ENCODE peak calls at places on chromosome 15, in six cellular contexts. R is thoracic aorta, E is endothelial cell of umbilical vein, I is cardiac muscle cell, Y is PC-3, B is A549. N is an unnamed sample.

GRCh38 chr15:51327081-51327480 is 11.3 kb downstream of the CYP19A1 start:
- DNase-seq in E (no peak), B (no peak), R (no peak), Y (no peak), I (no peak), N (peak)

GRCh38 chr15:78320173-78320572 is 20.0 kb upstream of the CRABP1 start:
- DNase-seq in R (no peak), I (no peak), B (no peak), Y (no peak), E (no peak), N (no peak)

GRCh38 chr15:100189849-100190248 is 151.9 kb downstream of the ADAMTS17 start:
- DNase-seq in E (no peak), R (no peak), I (no peak), B (no peak), Y (peak), N (no peak)

GRCh38 chr15:25177955-25178801 is 223.4 kb downstream of the SNRPN start:
- DNase-seq in E (no peak), I (no peak), R (no peak), Y (no peak), B (no peak), N (no peak)

GRCh38 chr15:51801391-51801835 is 28.0 kb upstream of the TMOD3 start:
- DNase-seq in I (peak), B (peak), R (no peak), E (peak), Y (peak), N (no peak)

GRCh38 chr15:28921925-28922711 is 36.3 kb downstream of the APBA2 start:
- DNase-seq in Y (no peak), I (peak), E (no peak), B (no peak), R (no peak), N (no peak)

GRCh38 chr15:69573815-69574472 is 121.3 kb downstream of the RPLP1 start:
- DNase-seq in I (no peak), Y (peak), R (no peak), E (no peak), B (no peak), N (no peak)

GRCh38 chr15:92805080-92805708 is 94.9 kb upstream of the CHD2 start:
- DNase-seq in E (no peak), Y (peak), B (no peak), R (no peak), I (no peak), N (no peak)

GRCh38 chr15:93026359-93026758 is 62.7 kb downstream of the RGMA start:
- DNase-seq in R (no peak), E (no peak), Y (no peak), B (no peak), I (no peak), N (no peak)

GRCh38 chr15:31308185-31308639 is 18.4 kb upstream of the KLF13 start:
- DNase-seq in Y (no peak), I (no peak), R (no peak), E (no peak), B (no peak), N (no peak)

GRCh38 chr15:68492855-68493254 is 60.9 kb upstream of the ITGA11 start:
- DNase-seq in R (no peak), I (peak), E (no peak), Y (no peak), B (no peak), N (no peak)

GRCh38 chr15:41978534-41978933 is 6.2 kb upstream of the EHD4 start:
- DNase-seq in I (no peak), E (no peak), B (no peak), R (no peak), Y (no peak), N (no peak)

GRCh38 chr15:68227806-68228142 is 1.8 kb downstream of the CLN6 start:
- DNase-seq in Y (no peak), E (no peak), I (no peak), R (no peak), B (no peak), N (peak)

GRCh38 chr15:63015618-63016017 is 26.9 kb upstream of the TPM1 start:
- DNase-seq in Y (peak), R (no peak), I (no peak), E (peak), B (peak), N (no peak)

GRCh38 chr15:98889930-98890695 is 117.5 kb downstream of the PGPEP1L start:
- DNase-seq in B (no peak), E (peak), Y (peak), R (no peak), I (no peak), N (no peak)

GRCh38 chr15:85542488-85542887 is 162.1 kb downstream of the AKAP13 start:
- DNase-seq in B (no peak), I (no peak), E (no peak), R (no peak), Y (no peak), N (no peak)

GRCh38 chr15:69156726-69157381 is 3.6 kb upstream of the GLCE start:
- DNase-seq in Y (no peak), R (no peak), I (peak), B (no peak), E (no peak), N (no peak)

GRCh38 chr15:63922551-63923315 is 89.0 kb upstream of the HERC1 start:
- DNase-seq in Y (no peak), I (no peak), B (no peak), E (no peak), R (no peak), N (no peak)

GRCh38 chr15:43966646-43967045 is 139.8 kb downstream of the WDR76 start:
- DNase-seq in B (no peak), I (no peak), Y (no peak), R (no peak), E (no peak), N (no peak)

GRCh38 chr15:90035095-90035834 is 34.1 kb downstream of the ZNF710 start:
- DNase-seq in E (peak), Y (peak), I (no peak), R (no peak), B (peak), N (peak)

GRCh38 chr15:90036806-90037509 is 35.8 kb downstream of the ZNF710 start:
- DNase-seq in I (no peak), R (no peak), Y (no peak), E (no peak), B (no peak), N (no peak)

GRCh38 chr15:90037510-90037860 is 36.4 kb downstream of the ZNF710 start:
- DNase-seq in Y (no peak), E (peak), R (no peak), I (no peak), B (no peak), N (no peak)

GRCh38 chr15:90035835-90036220 is 34.7 kb downstream of the ZNF710 start:
- DNase-seq in Y (no peak), R (no peak), E (no peak), B (no peak), I (no peak), N (no peak)

GRCh38 chr15:90036343-90036742 is 35.2 kb downstream of the ZNF710 start:
- DNase-seq in I (no peak), R (no peak), E (no peak), Y (no peak), B (no peak), N (peak)
- H3K27ac ChIP-seq in I (peak), R (no peak), E (peak), Y (no peak), B (no peak), N (peak)

GRCh38 chr15:45631831-45632230 is 3.0 kb upstream of the SQOR start:
- DNase-seq in E (no peak), R (no peak), I (no peak), B (no peak), Y (no peak), N (no peak)
- H3K27ac ChIP-seq in E (no peak), R (peak), I (no peak), B (peak), Y (peak), N (peak)

GRCh38 chr15:74209997-74210573 is 7.5 kb upstream of the STRA6 start:
- DNase-seq in Y (no peak), R (no peak), I (peak), B (no peak), E (peak), N (no peak)
- H3K27ac ChIP-seq in Y (no peak), R (peak), I (peak), B (no peak), E (no peak), N (no peak)

DNA sequence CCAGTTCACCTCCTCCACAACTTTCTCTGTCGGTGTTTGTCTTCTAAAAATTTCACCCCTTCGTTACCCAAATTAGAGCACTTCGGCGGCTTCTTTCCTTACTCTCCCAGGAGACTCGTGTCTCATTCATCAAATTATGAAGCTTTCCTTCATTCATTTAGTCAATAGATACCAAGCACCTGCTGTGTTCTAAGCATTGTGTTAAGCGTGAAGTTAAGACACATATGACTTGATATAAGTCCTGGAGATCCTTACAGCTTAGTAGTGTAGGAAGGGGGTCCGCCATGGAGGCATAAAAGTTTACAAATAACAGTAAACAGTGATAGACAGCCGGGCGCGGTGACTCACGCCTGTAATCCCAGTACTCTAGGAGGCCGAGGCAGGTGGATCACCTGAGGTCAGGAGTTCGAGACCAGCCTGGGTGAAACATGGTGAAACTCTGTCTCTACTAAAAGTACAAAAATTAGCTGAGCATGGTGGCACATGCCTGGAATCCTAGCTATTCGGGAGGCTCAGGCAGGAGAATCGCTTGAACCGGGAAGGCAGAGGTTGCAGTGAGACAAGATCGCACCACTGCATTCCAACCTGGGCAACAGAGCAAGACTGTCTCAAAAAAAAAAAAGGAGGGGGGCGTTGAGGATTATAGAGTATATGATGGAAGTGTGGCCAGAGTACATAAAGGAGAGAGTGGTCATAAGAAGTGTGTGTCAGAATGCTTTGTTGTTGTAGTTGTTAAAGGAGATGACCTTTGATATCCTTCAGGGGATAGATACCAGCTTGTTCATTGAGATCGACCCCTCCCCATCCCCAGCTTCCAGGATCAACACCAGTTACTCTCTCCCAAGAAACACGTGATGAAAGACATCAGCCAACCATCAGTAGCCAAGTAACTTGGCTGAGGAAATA is 744 bp upstream of the CCDC32 start:
- DNase-seq in B (no peak), Y (no peak), I (no peak), E (no peak), R (no peak), N (no peak)
- H3K27ac ChIP-seq in B (peak), Y (no peak), I (peak), E (no peak), R (peak), N (peak)

GRCh38 chr15:57551717-57552677 is 39.7 kb upstream of the MYZAP start:
- DNase-seq in B (peak), R (no peak), E (peak), Y (peak), I (peak), N (no peak)
- H3K27ac ChIP-seq in B (peak), R (no peak), E (peak), Y (peak), I (peak), N (peak)

DNA sequence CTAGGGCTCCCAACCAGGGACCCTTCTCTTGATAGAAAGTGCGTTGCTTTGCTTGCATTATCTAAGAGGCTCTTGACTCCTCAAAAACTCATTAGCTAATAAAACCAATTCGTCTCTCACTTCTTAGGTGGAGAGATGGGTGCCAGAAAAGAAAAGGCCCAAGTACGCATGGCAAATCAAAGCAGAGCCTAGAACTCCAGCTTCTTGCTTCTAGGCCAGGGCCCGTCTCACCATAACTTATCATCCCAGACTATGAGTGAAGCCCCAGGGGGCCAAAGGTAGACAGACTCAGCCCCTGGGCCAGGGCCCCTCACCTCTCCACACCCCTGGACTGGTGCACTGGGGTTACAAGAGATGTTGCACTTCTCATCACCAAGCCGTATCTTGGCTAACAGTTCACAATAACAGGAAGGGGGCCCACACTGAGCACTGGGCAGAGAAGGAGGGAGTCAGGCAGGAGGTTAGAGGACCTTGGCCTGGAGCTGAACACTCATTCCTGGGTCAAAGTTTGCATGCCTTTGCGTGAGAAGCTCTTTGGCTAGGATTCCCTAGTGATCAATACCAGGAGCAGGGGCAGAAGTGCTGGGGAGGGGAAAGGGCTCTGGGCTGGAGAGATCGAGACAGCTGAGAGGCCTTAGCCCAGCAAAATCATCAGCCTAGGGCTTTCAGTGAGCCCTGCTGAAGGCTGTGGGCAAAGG is 5.4 kb upstream of the CYP1A1 start:
- DNase-seq in E (peak), Y (no peak), R (no peak), B (no peak), I (no peak), N (no peak)
- H3K27ac ChIP-seq in E (no peak), Y (no peak), R (no peak), B (no peak), I (no peak), N (no peak)

DNA sequence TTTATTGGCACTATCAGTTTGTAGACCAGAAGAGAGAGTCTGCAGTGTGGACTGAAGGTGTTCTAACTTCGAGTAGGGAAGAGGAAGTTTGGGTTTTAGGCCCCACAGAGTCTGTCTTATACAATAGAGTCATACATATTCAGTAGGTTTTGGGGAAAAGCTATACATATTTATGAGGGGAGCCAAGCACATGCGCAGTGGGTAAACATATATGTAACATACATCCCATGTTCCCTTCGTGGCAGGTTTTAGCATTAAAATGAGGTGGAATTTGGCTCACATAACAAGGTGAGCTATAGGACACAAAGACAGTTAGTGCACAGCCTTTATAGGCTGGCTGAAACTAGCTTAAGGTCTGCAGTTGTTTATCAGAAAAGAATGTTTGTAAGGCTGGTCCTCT is 4.9 kb downstream of the GALK2 start:
- DNase-seq in I (no peak), E (no peak), R (no peak), Y (no peak), B (no peak), N (no peak)
- H3K27ac ChIP-seq in I (no peak), E (no peak), R (no peak), Y (no peak), B (peak), N (no peak)

N was measured in coronary artery.